ENCODE peak calls at places on chromosomes 13 and 19, in nine cellular contexts. X, S, U, W, M, C, K, J and Y are unnamed samples.

GRCh38 chr19:15869109-15869555 is 28.7 kb downstream of the CYP4F2 start:
- ATAC-seq in C (peak), X (peak), M (peak), U (peak), S (peak), W (peak), K (peak), J (peak), Y (no peak)

GRCh38 chr13:113939129-113939904 is 34.6 kb downstream of the C13orf46 start:
- ATAC-seq in J (no peak), M (no peak), U (peak), C (peak), K (no peak), X (peak), W (peak), S (no peak), Y (no peak)

GRCh38 chr19:33268162-33268991 is 34.0 kb downstream of the CEBPA start:
- ATAC-seq in S (no peak), W (peak), X (no peak), U (peak), M (no peak), C (no peak), K (peak), J (no peak), Y (no peak)

GRCh38 chr19:47699360-47699917 is 13.8 kb upstream of the EHD2 start:
- ATAC-seq in S (peak), W (peak), U (peak), J (peak), K (peak), M (no peak), X (peak), C (peak), Y (no peak)

GRCh38 chr13:66845393-66845792 is 384.7 kb downstream of the PCDH9 start:
- ATAC-seq in J (no peak), U (peak), K (no peak), X (no peak), C (no peak), S (no peak), M (no peak), W (no peak), Y (peak)

GRCh38 chr13:40113644-40114304 is 458.3 kb downstream of the COG6 start:
- ATAC-seq in W (no peak), U (peak), S (no peak), C (no peak), M (no peak), K (peak), J (no peak), X (no peak), Y (no peak)

GRCh38 chr13:44224433-44225149 is 149.0 kb upstream of the SERP2 start:
- ATAC-seq in S (no peak), U (peak), J (no peak), M (no peak), X (no peak), K (peak), W (peak), C (no peak), Y (no peak)

GRCh38 chr13:50685491-50685890 is 158.0 kb downstream of the DLEU7 start:
- ATAC-seq in K (peak), S (no peak), C (no peak), M (no peak), U (no peak), W (peak), X (no peak), J (no peak), Y (no peak)

GRCh38 chr19:8343483-8343844 is 402 bp upstream of the KANK3 start:
- ATAC-seq in W (no peak), C (no peak), J (peak), M (no peak), X (no peak), S (peak), K (no peak), U (no peak), Y (no peak)

GRCh38 chr13:73983109-73983508 is 151.1 kb downstream of the KLF12 start:
- ATAC-seq in C (no peak), M (no peak), S (no peak), X (no peak), U (no peak), J (no peak), K (no peak), W (peak), Y (peak)

GRCh38 chr13:45851171-45851889 is at the start of gene SIAH3:
- ATAC-seq in X (no peak), K (peak), J (peak), W (peak), S (peak), U (peak), C (peak), M (peak), Y (no peak)

GRCh38 chr19:38656171-38656981 is 8.9 kb downstream of the ACTN4 start:
- ATAC-seq in X (no peak), M (peak), S (peak), J (peak), C (peak), K (no peak), U (no peak), W (peak), Y (no peak)

GRCh38 chr13:20997301-20998061 is 63.9 kb downstream of the LATS2 start:
- ATAC-seq in X (no peak), C (no peak), U (peak), J (no peak), K (peak), M (no peak), S (no peak), W (peak), Y (no peak)

GRCh38 chr13:42305503-42305902 is 33.6 kb downstream of the AKAP11 start:
- ATAC-seq in U (no peak), W (no peak), M (no peak), J (peak), X (no peak), C (no peak), K (no peak), S (peak), Y (no peak)

GRCh38 chr13:41639955-41640780 is 182.8 kb downstream of the RGCC start:
- ATAC-seq in K (peak), S (no peak), J (no peak), W (peak), M (no peak), X (no peak), C (peak), U (peak), Y (no peak)

GRCh38 chr13:42405665-42406390 is 133.9 kb downstream of the AKAP11 start:
- ATAC-seq in U (no peak), K (no peak), X (no peak), W (no peak), C (no peak), J (peak), M (peak), S (peak), Y (peak)